ENCODE peak calls at places on chromosomes 1 and 21, in seven cellular contexts. X is T-helper 2 cell, Y is tibial nerve, Z is AG09309, K is suprapubic skin, S is ELR, N is NCI-H774. L is an unnamed sample.

GRCh38 chr1:201828451-201828819 is 522 bp upstream of the IPO9 start:
- DNase-seq in X (no peak), S (peak; percentile 24), Z (no peak), Y (no peak), N (no peak), K (no peak), L (no peak)

GRCh38 chr1:14996133-14997050 is 157.2 kb upstream of the TMEM51 start:
- DNase-seq in S (peak; percentile 87), K (no peak), N (no peak), X (no peak), Z (no peak), Y (no peak), L (no peak)

GRCh38 chr1:8197493-8198282 is 120.2 kb upstream of the SLC45A1 start:
- DNase-seq in X (no peak), Y (peak; percentile 58), S (peak; percentile 86), K (no peak), Z (peak; percentile 75), N (no peak), L (no peak)

GRCh38 chr1:230465701-230466100 is 39.6 kb upstream of the PGBD5 start:
- DNase-seq in N (no peak), S (no peak), Z (no peak), Y (no peak), K (no peak), X (no peak), L (no peak)

GRCh38 chr1:87249803-87250202 is 78.9 kb upstream of the LMO4 start:
- DNase-seq in Y (no peak), N (no peak), K (no peak), S (no peak), Z (no peak), X (no peak), L (no peak)

GRCh38 chr21:36164427-36164784 is 7.8 kb downstream of the DOP1B start:
- DNase-seq in Y (no peak), S (no peak), N (peak; percentile 35), K (no peak), X (no peak), Z (no peak), L (no peak)

GRCh38 chr1:153390938-153391710 is at the start of gene S100A8:
- DNase-seq in X (no peak), Y (peak; percentile 27), Z (no peak), K (no peak), N (no peak), S (no peak), L (no peak)

GRCh38 chr1:109768335-109768650 is 4.6 kb upstream of the EPS8L3 start:
- DNase-seq in Y (no peak), N (no peak), S (no peak), K (peak; percentile 49), Z (no peak), X (no peak), L (no peak)

GRCh38 chr1:28374297-28374696 is 4.8 kb downstream of the PHACTR4 start:
- DNase-seq in N (no peak), Z (no peak), X (no peak), K (no peak), Y (no peak), S (peak; percentile 32), L (no peak)

GRCh38 chr1:16886860-16887605 is 8.7 kb upstream of the RNU1-2 start:
- DNase-seq in K (no peak), Z (no peak), N (no peak), Y (no peak), S (no peak), X (no peak), L (no peak)

GRCh38 chr1:23590058-23590783 is 30.9 kb upstream of the ID3 start:
- DNase-seq in X (no peak), N (no peak), Z (no peak), K (no peak), Y (no peak), S (no peak), L (peak; percentile 72)

GRCh38 chr1:10068605-10069294 is 36.0 kb downstream of the UBE4B start:
- DNase-seq in K (no peak), Z (no peak), S (peak; percentile 6), X (no peak), Y (no peak), N (no peak), L (no peak)

GRCh38 chr21:45403825-45404725 is 890 bp upstream of the COL18A1 start:
- DNase-seq in N (no peak), Z (no peak), Y (peak; percentile 36), K (no peak), X (no peak), S (peak; percentile 37), L (no peak)

GRCh38 chr1:172699111-172699510 is 40.2 kb downstream of the FASLG start:
- DNase-seq in Y (no peak), S (peak; percentile 90), Z (no peak), N (no peak), X (peak; percentile 15), K (no peak), L (peak; percentile 71)

GRCh38 chr1:94552071-94552586 is 10.6 kb upstream of the F3 start:
- DNase-seq in X (no peak), N (no peak), K (no peak), Y (no peak), S (peak; percentile 59), Z (no peak), L (no peak)

GRCh38 chr1:84892657-84893618 is at the start of gene LPAR3:
- DNase-seq in X (no peak), K (no peak), N (peak; percentile 3), Z (no peak), S (peak; percentile 86), Y (no peak), L (no peak)

GRCh38 chr1:66980745-66981367 is 56.1 kb downstream of the MIER1 start:
- DNase-seq in X (no peak), Z (no peak), N (peak; percentile 52), Y (no peak), K (no peak), S (peak; percentile 29), L (no peak)

GRCh38 chr1:119298687-119299086 is 69.9 kb upstream of the HAO2 start:
- DNase-seq in S (no peak), Z (no peak), N (peak; percentile 13), X (no peak), Y (no peak), K (no peak), L (peak; percentile 25)

GRCh38 chr1:11768821-11769220 is 6.8 kb downstream of the C1orf167 start:
- DNase-seq in Y (no peak), N (no peak), X (no peak), K (no peak), Z (no peak), S (no peak), L (no peak)

GRCh38 chr1:83910461-83910860 is 88.5 kb downstream of the TTLL7 start:
- DNase-seq in Z (no peak), Y (no peak), K (no peak), S (no peak), X (no peak), N (no peak), L (no peak)

GRCh38 chr1:180198186-180198585 is 31.9 kb upstream of the LHX4 start:
- DNase-seq in Z (no peak), N (peak; percentile 52), S (no peak), X (no peak), K (no peak), Y (no peak), L (no peak)

GRCh38 chr1:201819346-201819745 is 9.6 kb upstream of the IPO9 start:
- DNase-seq in N (no peak), K (no peak), X (no peak), Y (no peak), S (peak; percentile 34), Z (no peak), L (no peak)

GRCh38 chr21:34881421-34881820 is 167.7 kb downstream of the RUNX1 start:
- DNase-seq in K (no peak), Z (no peak), Y (no peak), S (peak; percentile 75), N (no peak), X (no peak), L (no peak)